ENCODE peak calls at places on chromosomes 11 and 22, in seven cellular contexts. F is heart right ventricle, E is IMR-90, J is adrenal gland, Z is OCI-LY7, I is osteoblast, H is endodermal cell. A is an unnamed sample. For H3K4me1, the result is how much of the 10 kb centered on the place peaks cover.

GRCh38 chr11:6249822-6250555 is 9.6 kb upstream of the CCKBR start:
- DNase-seq in F (peak), E (peak), J (peak), Z (no peak), I (peak), H (peak), A (peak)

GRCh38 chr11:36253238-36253637 is 36.0 kb downstream of the COMMD9 start:
- DNase-seq in F (no peak), E (no peak), J (no peak), Z (no peak), I (no peak), H (no peak), A (no peak)

GRCh38 chr22:29310863-29311339 is 4.5 kb downstream of the GAS2L1 start:
- DNase-seq in F (peak), E (peak), J (peak), Z (no peak), I (peak), H (peak), A (peak)

GRCh38 chr22:31574015-31574670 is 77.8 kb downstream of the SFI1 start:
- DNase-seq in F (no peak), E (no peak), J (no peak), Z (no peak), I (no peak), H (no peak), A (no peak)

GRCh38 chr11:47399860-47400812 is 8.3 kb upstream of the SLC39A13 start:
- DNase-seq in F (no peak), E (no peak), J (no peak), Z (peak), I (peak), H (peak), A (no peak)

GRCh38 chr11:30381879-30382278 is 59.0 kb downstream of the ARL14EP start:
- DNase-seq in F (no peak), E (no peak), J (no peak), Z (no peak), I (no peak), H (no peak), A (no peak)

GRCh38 chr11:104526006-104526405 is 362.1 kb upstream of the PDGFD start:
- DNase-seq in F (no peak), E (no peak), J (no peak), Z (no peak), I (no peak), H (no peak), A (no peak)

GRCh38 chr11:79428406-79428805 is 12.4 kb downstream of the TENM4 start:
- DNase-seq in F (no peak), E (no peak), J (peak), Z (no peak), I (no peak), H (no peak), A (no peak)

GRCh38 chr11:73312806-73313403 is 4.8 kb downstream of the ARHGEF17 start:
- DNase-seq in F (no peak), E (peak), J (no peak), Z (no peak), I (peak), H (no peak), A (no peak)

GRCh38 chr11:73313652-73314051 is 5.6 kb downstream of the ARHGEF17 start:
- DNase-seq in F (no peak), E (no peak), J (no peak), Z (no peak), I (no peak), H (no peak), A (no peak)

GRCh38 chr11:73310661-73311393 is 2.8 kb downstream of the ARHGEF17 start:
- DNase-seq in F (no peak), E (no peak), J (no peak), Z (no peak), I (no peak), H (no peak), A (no peak)

GRCh38 chr11:73311394-73311869 is 3.4 kb downstream of the ARHGEF17 start:
- DNase-seq in F (no peak), E (no peak), J (no peak), Z (no peak), I (no peak), H (no peak), A (no peak)

DNA sequence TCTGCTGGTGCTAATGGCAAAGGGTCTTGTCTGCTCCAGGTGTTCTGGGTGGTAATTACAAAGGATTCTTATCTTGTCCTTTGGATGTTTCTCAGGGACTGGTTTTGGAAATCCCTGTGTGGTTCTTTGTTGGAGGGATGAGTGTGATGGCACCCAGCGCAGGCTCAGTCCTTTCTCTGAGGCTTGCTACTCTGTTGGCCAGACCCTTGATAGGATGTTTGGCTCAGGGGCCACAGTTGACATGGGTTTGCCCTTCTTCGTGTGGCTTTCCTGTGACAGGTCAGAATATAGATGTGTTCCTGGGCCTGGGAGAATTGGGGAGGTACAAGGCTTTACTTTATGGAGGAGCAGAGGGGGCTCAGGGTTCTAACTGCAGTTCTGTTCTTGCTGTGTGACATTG is 4.0 kb downstream of the ARHGEF17 start:
- DNase-seq in F (no peak), E (no peak), J (no peak), Z (no peak), I (no peak), H (no peak), A (no peak)
- H3K4me3 ChIP-seq in F (peak), E (peak), J (no peak), Z (no peak), I (peak), H (peak), A (peak)

GRCh38 chr22:42438293-42438650 is 6.1 kb upstream of the NFAM1 start:
- DNase-seq in F (no peak), E (no peak), J (no peak), Z (no peak), I (peak), H (peak), A (no peak)

GRCh38 chr22:42439821-42440674 is 7.8 kb upstream of the NFAM1 start:
- DNase-seq in F (peak), E (peak), J (peak), Z (peak), I (peak), H (peak), A (peak)

GRCh38 chr22:42437488-42438292 is 5.5 kb upstream of the NFAM1 start:
- DNase-seq in F (peak), E (peak), J (peak), Z (peak), I (peak), H (peak), A (peak)

GRCh38 chr22:42440728-42441127 is 8.5 kb upstream of the NFAM1 start:
- DNase-seq in F (no peak), E (no peak), J (no peak), Z (no peak), I (peak), H (no peak), A (no peak)

GRCh38 chr22:42439021-42439420 is 6.8 kb upstream of the NFAM1 start:
- DNase-seq in F (no peak), E (no peak), J (no peak), Z (no peak), I (peak), H (no peak), A (no peak)
- H3K4me1 ChIP-seq in F (half or more), E (under half), J (under half), Z (half or more), I (under half), H (under half), A (under half)

DNA sequence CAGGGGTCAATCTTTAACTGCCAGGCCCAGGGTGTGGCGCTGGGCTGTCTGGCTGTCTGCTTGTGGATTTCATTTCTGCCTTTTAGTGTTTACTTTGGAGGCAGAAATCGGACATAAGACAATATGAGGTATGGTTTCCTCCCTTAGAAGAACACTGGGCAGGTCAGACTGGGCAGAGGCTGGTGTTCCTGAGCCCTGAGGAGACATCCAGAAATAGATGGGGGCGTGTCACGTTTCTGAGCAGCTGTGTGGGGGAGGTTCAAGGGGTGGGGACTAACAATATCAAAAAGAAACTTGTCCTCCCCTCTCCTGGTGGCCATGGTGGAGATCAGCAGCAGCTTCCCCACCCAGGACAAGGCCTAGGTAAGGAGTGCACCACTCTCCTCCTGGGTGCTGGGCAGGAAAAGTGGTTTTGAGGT is at the start of gene ART1:
- DNase-seq in F (peak), E (no peak), J (peak), Z (no peak), I (no peak), H (no peak), A (no peak)
- TF ChIP-seq CTCF in F (no peak), E (no peak), J (no peak), Z (no peak), I (no peak), H (no peak), A (no peak)

DNA sequence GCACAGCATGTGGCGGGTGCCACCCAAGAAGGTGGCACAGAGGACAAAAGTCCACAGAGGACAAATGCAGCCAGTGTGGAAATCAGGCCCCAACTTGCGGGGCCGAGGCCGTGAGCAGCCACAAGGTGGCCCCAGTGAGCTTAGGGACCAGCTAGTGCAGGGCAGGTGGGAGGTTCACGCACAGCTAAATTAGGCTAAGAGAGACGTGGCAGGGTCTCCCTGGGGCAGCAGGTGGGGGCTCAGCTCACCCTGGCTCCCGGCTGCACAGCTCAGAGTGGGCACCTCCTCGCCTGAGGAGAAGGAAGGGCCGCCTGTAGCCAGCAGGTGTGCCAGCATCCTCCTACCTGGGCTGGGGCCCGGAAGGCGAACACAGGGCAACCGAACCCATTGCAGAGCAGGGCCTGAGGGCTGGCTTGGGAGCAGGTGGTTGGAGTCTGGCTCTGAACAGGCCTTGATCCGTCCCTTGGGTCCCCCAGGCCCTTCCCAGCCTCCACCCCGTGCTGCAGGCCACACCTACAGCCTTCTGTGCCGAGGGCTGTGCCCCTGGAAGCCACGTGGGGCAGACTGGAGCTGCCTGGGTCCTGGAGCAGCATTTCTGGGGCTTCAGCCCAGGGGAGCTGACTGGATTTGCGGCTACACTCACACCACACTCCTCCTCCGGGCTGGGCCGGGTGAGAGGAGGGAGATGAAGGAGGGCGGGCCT is 26.1 kb upstream of the CELSR1 start:
- DNase-seq in F (peak), E (peak), J (peak), Z (peak), I (peak), H (peak), A (peak)
- H3K4me3 ChIP-seq in F (no peak), E (no peak), J (no peak), Z (peak), I (no peak), H (no peak), A (peak)

GRCh38 chr11:65430406-65431217 is 8.0 kb downstream of the NEAT1 start:
- DNase-seq in F (no peak), E (peak), J (no peak), Z (peak), I (no peak), H (no peak), A (no peak)

GRCh38 chr11:65428578-65429068 is 6.0 kb downstream of the NEAT1 start:
- DNase-seq in F (no peak), E (no peak), J (peak), Z (no peak), I (no peak), H (no peak), A (peak)

GRCh38 chr11:65431452-65432132 is 9.0 kb downstream of the NEAT1 start:
- DNase-seq in F (no peak), E (peak), J (no peak), Z (peak), I (no peak), H (no peak), A (no peak)

GRCh38 chr11:65429069-65429681 is 6.6 kb downstream of the NEAT1 start:
- DNase-seq in F (no peak), E (peak), J (peak), Z (peak), I (no peak), H (no peak), A (peak)

GRCh38 chr11:65429724-65430405 is 7.3 kb downstream of the NEAT1 start:
- DNase-seq in F (peak), E (peak), J (peak), Z (peak), I (no peak), H (peak), A (peak)
- H3K4me1 ChIP-seq in F (half or more), E (under half), J (half or more), Z (half or more), I (half or more), H (under half), A (under half)

DNA sequence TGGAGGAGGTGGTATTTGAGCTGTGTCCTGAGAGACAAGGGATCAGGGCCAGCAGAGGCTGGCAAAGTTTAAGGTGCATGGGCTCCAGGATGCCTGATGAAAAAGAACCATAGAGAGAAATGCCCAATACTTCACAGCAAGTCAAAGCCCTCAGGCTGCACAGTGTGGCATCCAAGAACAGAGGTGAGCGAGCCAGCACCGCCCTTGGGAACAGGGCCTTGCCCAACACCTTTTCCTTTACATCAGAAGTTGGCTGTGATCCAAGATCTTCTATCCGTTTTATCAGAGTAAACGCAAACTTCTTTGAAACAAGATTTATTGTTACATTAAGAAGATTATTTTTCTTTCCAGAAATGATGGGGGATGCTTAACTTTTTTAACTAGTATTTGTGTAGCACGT is 1.4 kb downstream of the B3GNT6 start:
- DNase-seq in F (no peak), E (no peak), J (no peak), Z (no peak), I (no peak), H (peak), A (peak)
- TF ChIP-seq CTCF in F (no peak), E (no peak), J (no peak), Z (no peak), I (no peak), H (no peak), A (no peak)

A was measured in colonic mucosa.